ENCODE peak calls at places on chromosome 9, in ten cellular contexts. One of them, this sample, is unnamed.

GRCh38 chr9:128552744-128553221 is 396 bp downstream of the SPTAN1 start:
- DNase-seq in ELR: peak; percentile 51
- DNase-seq in SK-N-SH: peak; percentile 80
- DNase-seq in HEK293T: no peak
- DNase-seq in WTC11: peak; percentile 73
- DNase-seq in fibroblast of lung: peak; percentile 32
- DNase-seq in iris pigment epithelial cell: peak; percentile 39
- DNase-seq in cardiac septum: peak; percentile 83
- DNase-seq in neural crest cell: peak; percentile 36
- DNase-seq in NCI-H2029 treated with DMSO at 0.1 percent for 48 hours: no peak
- DNase-seq in this sample: no peak

GRCh38 chr9:79707589-79707988 is 135.8 kb downstream of the TLE4 start:
- DNase-seq in ELR: no peak
- DNase-seq in SK-N-SH: no peak
- DNase-seq in HEK293T: no peak
- DNase-seq in WTC11: no peak
- DNase-seq in fibroblast of lung: no peak
- DNase-seq in iris pigment epithelial cell: no peak
- DNase-seq in cardiac septum: no peak
- DNase-seq in neural crest cell: no peak
- DNase-seq in NCI-H2029 treated with DMSO at 0.1 percent for 48 hours: no peak
- DNase-seq in this sample: no peak

GRCh38 chr9:115132648-115133047 is 14.7 kb upstream of the TNC start:
- DNase-seq in ELR: no peak
- DNase-seq in SK-N-SH: no peak
- DNase-seq in HEK293T: peak; percentile 7
- DNase-seq in WTC11: peak; percentile 15
- DNase-seq in fibroblast of lung: peak; percentile 69
- DNase-seq in iris pigment epithelial cell: peak; percentile 40
- DNase-seq in cardiac septum: no peak
- DNase-seq in neural crest cell: no peak
- DNase-seq in NCI-H2029 treated with DMSO at 0.1 percent for 48 hours: no peak
- DNase-seq in this sample: no peak

GRCh38 chr9:129319938-129320481 is 141.9 kb upstream of the IER5L start:
- DNase-seq in ELR: no peak
- DNase-seq in SK-N-SH: no peak
- DNase-seq in HEK293T: no peak
- DNase-seq in WTC11: no peak
- DNase-seq in fibroblast of lung: no peak
- DNase-seq in iris pigment epithelial cell: no peak
- DNase-seq in cardiac septum: peak; percentile 55
- DNase-seq in neural crest cell: no peak
- DNase-seq in NCI-H2029 treated with DMSO at 0.1 percent for 48 hours: no peak
- DNase-seq in this sample: no peak

GRCh38 chr9:98375138-98375726 is 119.8 kb upstream of the TBC1D2 start:
- DNase-seq in ELR: peak; percentile 96
- DNase-seq in SK-N-SH: no peak
- DNase-seq in HEK293T: no peak
- DNase-seq in WTC11: no peak
- DNase-seq in fibroblast of lung: peak; percentile 86
- DNase-seq in iris pigment epithelial cell: peak; percentile 73
- DNase-seq in cardiac septum: no peak
- DNase-seq in neural crest cell: no peak
- DNase-seq in NCI-H2029 treated with DMSO at 0.1 percent for 48 hours: no peak
- DNase-seq in this sample: no peak

GRCh38 chr9:130794923-130795495 is 40.0 kb upstream of the ABL1 start:
- DNase-seq in ELR: no peak
- DNase-seq in SK-N-SH: no peak
- DNase-seq in HEK293T: no peak
- DNase-seq in WTC11: no peak
- DNase-seq in fibroblast of lung: no peak
- DNase-seq in iris pigment epithelial cell: peak; percentile 29
- DNase-seq in cardiac septum: no peak
- DNase-seq in neural crest cell: no peak
- DNase-seq in NCI-H2029 treated with DMSO at 0.1 percent for 48 hours: no peak
- DNase-seq in this sample: no peak

GRCh38 chr9:123568691-123569342 is 212.8 kb downstream of the CRB2 start:
- DNase-seq in ELR: no peak
- DNase-seq in SK-N-SH: peak; percentile 42
- DNase-seq in HEK293T: no peak
- DNase-seq in WTC11: no peak
- DNase-seq in fibroblast of lung: peak; percentile 60
- DNase-seq in iris pigment epithelial cell: peak; percentile 13
- DNase-seq in cardiac septum: no peak
- DNase-seq in neural crest cell: no peak
- DNase-seq in NCI-H2029 treated with DMSO at 0.1 percent for 48 hours: no peak
- DNase-seq in this sample: no peak

GRCh38 chr9:37378613-37379004 is 43.9 kb upstream of the GRHPR start:
- DNase-seq in ELR: no peak
- DNase-seq in SK-N-SH: no peak
- DNase-seq in HEK293T: no peak
- DNase-seq in WTC11: no peak
- DNase-seq in fibroblast of lung: no peak
- DNase-seq in iris pigment epithelial cell: no peak
- DNase-seq in cardiac septum: no peak
- DNase-seq in neural crest cell: no peak
- DNase-seq in NCI-H2029 treated with DMSO at 0.1 percent for 48 hours: no peak
- DNase-seq in this sample: no peak

GRCh38 chr9:116653580-116654355 is 33.3 kb upstream of the TRIM32 start:
- DNase-seq in ELR: no peak
- DNase-seq in SK-N-SH: no peak
- DNase-seq in HEK293T: no peak
- DNase-seq in WTC11: no peak
- DNase-seq in fibroblast of lung: no peak
- DNase-seq in iris pigment epithelial cell: no peak
- DNase-seq in cardiac septum: no peak
- DNase-seq in neural crest cell: no peak
- DNase-seq in NCI-H2029 treated with DMSO at 0.1 percent for 48 hours: no peak
- DNase-seq in this sample: no peak

GRCh38 chr9:82474235-82474634 is 485.7 kb downstream of the SPATA31D1 start:
- DNase-seq in ELR: no peak
- DNase-seq in SK-N-SH: no peak
- DNase-seq in HEK293T: no peak
- DNase-seq in WTC11: no peak
- DNase-seq in fibroblast of lung: no peak
- DNase-seq in iris pigment epithelial cell: no peak
- DNase-seq in cardiac septum: no peak
- DNase-seq in neural crest cell: no peak
- DNase-seq in NCI-H2029 treated with DMSO at 0.1 percent for 48 hours: no peak
- DNase-seq in this sample: no peak

This sample was measured in DMS153.